ENCODE peak calls at places on chromosome 10, in four cellular contexts. A is NCI-H1092, V is pancreas, T is NCI-H2171. M is an unnamed sample.

GRCh38 chr10:50469778-50470193 is 154.0 kb downstream of the SGMS1 start:
- DNase-seq in A (no peak), V (no peak), T (no peak), M (no peak)

GRCh38 chr10:38102889-38103288 is 8.8 kb downstream of the ZNF37A start:
- DNase-seq in A (no peak), V (no peak), T (no peak), M (no peak)

GRCh38 chr10:14084875-14085274 is 245.8 kb downstream of the FRMD4A start:
- DNase-seq in A (no peak), V (no peak), T (no peak), M (no peak)

GRCh38 chr10:16673443-16673842 is 143.8 kb downstream of the RSU1 start:
- DNase-seq in A (peak), V (no peak), T (no peak), M (no peak)

GRCh38 chr10:133258066-133258817 is 18.4 kb downstream of the ADAM8 start:
- DNase-seq in A (no peak), V (peak), T (peak), M (no peak)

GRCh38 chr10:93784059-93784458 is 26.3 kb downstream of the LGI1 start:
- DNase-seq in A (no peak), V (no peak), T (no peak), M (no peak)

GRCh38 chr10:68796609-68797008 is 30.7 kb upstream of the STOX1 start:
- DNase-seq in A (no peak), V (no peak), T (no peak), M (no peak)

GRCh38 chr10:128178319-128178937 is 52.2 kb upstream of the MKI67 start:
- DNase-seq in A (no peak), V (no peak), T (no peak), M (no peak)

GRCh38 chr10:58157076-58157766 is 110.5 kb downstream of the IPMK start:
- DNase-seq in A (no peak), V (no peak), T (no peak), M (no peak)

GRCh38 chr10:88253-88652 is 39.2 kb upstream of the TUBB8 start:
- DNase-seq in A (no peak), V (no peak), T (no peak), M (no peak)

GRCh38 chr10:99534939-99535763 is 2.4 kb downstream of the NKX2-3 start:
- DNase-seq in A (no peak), V (no peak), T (peak), M (no peak)

GRCh38 chr10:86262671-86263165 is 103.9 kb downstream of the GRID1 start:
- DNase-seq in A (no peak), V (no peak), T (no peak), M (peak)

GRCh38 chr10:14185501-14186045 is 145.2 kb downstream of the FRMD4A start:
- DNase-seq in A (no peak), V (no peak), T (no peak), M (no peak)

GRCh38 chr10:32197423-32197822 is 141.2 kb upstream of the KIF5B start:
- DNase-seq in A (no peak), V (no peak), T (no peak), M (no peak)

GRCh38 chr10:84294766-84295447 is 33.5 kb upstream of the CCSER2 start:
- DNase-seq in A (no peak), V (no peak), T (no peak), M (no peak)

GRCh38 chr10:24448351-24449009 is 239.5 kb downstream of the KIAA1217 start:
- DNase-seq in A (no peak), V (no peak), T (no peak), M (no peak)

GRCh38 chr10:102508506-102508905 is 4.7 kb downstream of the SUFU start:
- DNase-seq in A (no peak), V (no peak), T (no peak), M (no peak)

GRCh38 chr10:70967591-70968588 is 79.5 kb upstream of the PCBD1 start:
- DNase-seq in A (no peak), V (no peak), T (peak), M (no peak)

GRCh38 chr10:11512596-11512995 is 98.9 kb downstream of the USP6NL start:
- DNase-seq in A (no peak), V (no peak), T (no peak), M (no peak)

GRCh38 chr10:121092341-121093099 is 241.4 kb downstream of the WDR11 start:
- DNase-seq in A (no peak), V (no peak), T (no peak), M (no peak)

GRCh38 chr10:58209669-58210068 is 58.0 kb downstream of the IPMK start:
- DNase-seq in A (no peak), V (no peak), T (no peak), M (no peak)

GRCh38 chr10:11017575-11018425 is at the start of gene CELF2:
- DNase-seq in A (peak), V (peak), T (peak), M (no peak)

GRCh38 chr10:17444062-17444714 is 10.2 kb downstream of the ST8SIA6 start:
- DNase-seq in A (no peak), V (no peak), T (no peak), M (no peak)

GRCh38 chr10:96044686-96045085 is 1.3 kb downstream of the CCNJ start:
- DNase-seq in A (no peak), V (no peak), T (no peak), M (no peak)

GRCh38 chr10:35465601-35466140 is 129.4 kb downstream of the CCNY start:
- DNase-seq in A (no peak), V (no peak), T (no peak), M (no peak)

GRCh38 chr10:28774051-28774995 is 97.0 kb downstream of the BAMBI start:
- DNase-seq in A (no peak), V (no peak), T (no peak), M (peak)

GRCh38 chr10:109956454-109957091 is 33.3 kb upstream of the XPNPEP1 start:
- DNase-seq in A (no peak), V (no peak), T (no peak), M (no peak)

GRCh38 chr10:86204421-86205045 is 162.1 kb downstream of the GRID1 start:
- DNase-seq in A (no peak), V (no peak), T (no peak), M (no peak)

GRCh38 chr10:30990351-30990750 is 41.3 kb downstream of the ZNF438 start:
- DNase-seq in A (no peak), V (no peak), T (no peak), M (no peak)

GRCh38 chr10:7150349-7150748 is 260.5 kb downstream of the SFMBT2 start:
- DNase-seq in A (no peak), V (no peak), T (no peak), M (no peak)

GRCh38 chr10:124935946-124936345 is 6.0 kb upstream of the ZRANB1 start:
- DNase-seq in A (no peak), V (no peak), T (no peak), M (no peak)

M was measured in left lobe of liver.